ENCODE peak calls at places on chromosomes 11 and 22, in four cellular contexts. M is mammary epithelial cell, Q is A549, P is choroid plexus epithelial cell. L is an unnamed sample.
A peak's percentile ranks its signal among the peaks of the same experiment; 100 is the strongest.

GRCh38 chr11:69536406-69536805 is 54.9 kb downstream of the LINC01488 start:
- DNase-seq in M (no peak), Q (no peak), P (no peak), L (no peak)

GRCh38 chr11:75240381-75241035 is at the start of gene TPBGL:
- DNase-seq in M (no peak), Q (no peak), P (peak; percentile 21), L (peak; percentile 81)

GRCh38 chr11:86069408-86070086 is 663 bp upstream of the PICALM start:
- DNase-seq in M (peak; percentile 89), Q (peak; percentile 61), P (peak; percentile 96), L (peak; percentile 71)

GRCh38 chr11:64743591-64744543 is at the start of gene RASGRP2:
- DNase-seq in M (no peak), Q (peak; percentile 75), P (peak; percentile 77), L (peak; percentile 95)

GRCh38 chr11:93653080-93653479 is 8.4 kb upstream of the CEP295 start:
- DNase-seq in M (no peak), Q (no peak), P (no peak), L (no peak)

GRCh38 chr11:102874842-102875241 is at the start of gene MMP12:
- DNase-seq in M (no peak), Q (no peak), P (no peak), L (no peak)

GRCh38 chr11:80849253-80849652 is 1408.4 kb upstream of the TENM4 start:
- DNase-seq in M (no peak), Q (no peak), P (no peak), L (no peak)

GRCh38 chr11:67438121-67438902 is 830 bp upstream of the PTPRCAP start:
- DNase-seq in M (no peak), Q (no peak), P (no peak), L (no peak)

GRCh38 chr11:16981651-16982194 is 32.5 kb downstream of the PLEKHA7 start:
- DNase-seq in M (peak; percentile 81), Q (no peak), P (peak; percentile 47), L (peak; percentile 68)

GRCh38 chr11:18248561-18248960 is at the start of gene SAA2:
- DNase-seq in M (peak; percentile 75), Q (no peak), P (peak; percentile 5), L (no peak)

GRCh38 chr11:68314886-68315580 is 2.6 kb downstream of the LRP5 start:
- DNase-seq in M (peak; percentile 76), Q (no peak), P (peak; percentile 51), L (no peak)

GRCh38 chr22:20430641-20431519 is 6.7 kb downstream of the SCARF2 start:
- DNase-seq in M (peak; percentile 48), Q (peak; percentile 73), P (no peak), L (peak; percentile 87)

GRCh38 chr22:20430101-20430640 is 7.5 kb downstream of the SCARF2 start:
- DNase-seq in M (no peak), Q (no peak), P (no peak), L (no peak)

GRCh38 chr22:20427945-20428417 is 9.6 kb downstream of the SCARF2 start:
- DNase-seq in M (no peak), Q (no peak), P (no peak), L (no peak)

GRCh38 chr22:20428496-20429253 is 8.9 kb downstream of the SCARF2 start:
- DNase-seq in M (no peak), Q (no peak), P (no peak), L (no peak)

DNA sequence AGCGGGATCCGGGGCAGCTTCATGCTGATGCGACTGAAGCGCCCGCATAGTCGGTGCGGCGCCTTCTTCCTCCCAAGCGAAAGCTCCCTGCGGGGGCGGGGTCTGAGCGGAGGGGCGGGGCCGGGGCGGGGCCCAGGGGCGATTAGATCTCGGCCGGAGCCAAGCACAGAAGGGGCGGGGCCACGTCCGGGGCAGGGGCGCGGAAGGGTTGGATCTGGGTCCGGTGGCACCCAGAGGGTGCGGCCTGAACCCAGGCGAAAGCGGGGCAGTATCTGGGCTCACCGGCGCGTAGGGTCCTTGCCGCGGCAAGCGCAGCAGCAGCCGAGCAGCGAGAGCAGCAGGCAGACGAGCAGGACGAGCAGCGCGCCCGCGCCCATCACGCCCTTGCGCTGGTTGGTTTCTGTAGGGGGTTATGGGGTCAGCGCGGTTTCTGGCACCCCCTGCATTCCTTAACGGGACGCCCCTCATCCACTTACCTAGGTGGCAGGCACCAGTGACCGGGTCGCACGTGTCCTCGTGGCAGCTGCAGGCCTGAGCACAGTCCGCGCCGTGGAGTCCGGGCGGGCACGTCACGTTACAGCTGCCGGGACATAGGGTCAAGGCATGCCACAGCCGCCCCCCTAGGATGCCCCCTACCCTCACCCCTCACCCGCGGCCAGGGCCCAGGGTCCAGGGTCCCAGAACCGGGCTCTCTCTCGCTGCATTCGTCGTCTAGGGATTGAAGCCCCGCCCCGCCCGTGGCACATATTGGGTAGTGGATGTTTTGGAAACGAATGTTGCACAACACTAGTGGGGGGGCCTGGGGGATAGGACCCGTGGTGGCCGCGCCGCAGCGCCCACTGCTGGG is 8.1 kb downstream of the SCARF2 start:
- DNase-seq in M (no peak), Q (no peak), P (no peak), L (peak; percentile 96)
- H3K4me3 ChIP-seq in M (no peak overlapping the region), Q (no peak overlapping the region), P (no peak overlapping the region), L (no peak overlapping the region)

GRCh38 chr11:7251487-7251835 is 243 bp upstream of the SYT9 start:
- DNase-seq in M (no peak), Q (no peak), P (no peak), L (no peak)

GRCh38 chr11:7250166-7250565 is 1.5 kb upstream of the SYT9 start:
- DNase-seq in M (no peak), Q (no peak), P (no peak), L (no peak)

GRCh38 chr11:7254731-7255291 is 3.1 kb downstream of the SYT9 start:
- DNase-seq in M (no peak), Q (no peak), P (no peak), L (no peak)

GRCh38 chr11:7251836-7252682 is at the start of gene SYT9:
- DNase-seq in M (peak; percentile 43), Q (peak; percentile 38), P (peak; percentile 24), L (peak; percentile 93)

DNA sequence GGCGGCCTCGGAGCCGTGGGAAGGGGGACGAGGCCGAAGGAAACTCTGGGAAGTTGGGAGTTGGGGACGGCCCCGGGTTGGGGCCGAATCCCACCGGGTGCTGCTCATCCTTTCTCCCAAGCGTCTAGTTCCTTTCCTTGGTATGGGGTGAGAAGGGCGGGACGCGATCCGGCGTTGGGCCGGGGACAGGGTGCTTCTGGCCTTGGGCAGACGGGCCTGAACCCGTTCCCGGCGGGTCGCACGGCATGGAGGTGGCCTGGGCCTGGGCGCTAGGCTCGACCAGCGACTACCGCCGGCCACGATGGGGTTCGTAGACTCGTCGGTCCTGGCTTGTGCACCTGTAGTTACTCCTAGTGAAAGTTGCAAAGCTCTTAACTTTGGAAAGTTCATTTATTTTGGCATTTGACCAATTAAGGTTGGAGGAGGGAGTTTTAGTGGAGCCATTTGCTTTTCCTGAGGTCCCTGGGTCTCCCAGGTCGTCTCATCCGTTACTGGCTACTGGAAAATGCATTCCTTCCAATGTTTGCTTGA is 1.0 kb downstream of the SYT9 start:
- DNase-seq in M (no peak), Q (no peak), P (no peak), L (no peak)
- H3K4me3 ChIP-seq in M (peak overlapping the region; percentile 1), Q (peak overlapping the region; percentile 54), P (no peak overlapping the region), L (peak overlapping the region; percentile 81)

GRCh38 chr22:45552580-45553332 is 50.1 kb downstream of the FBLN1 start:
- DNase-seq in M (peak; percentile 87), Q (no peak), P (peak; percentile 97), L (peak; percentile 69)

GRCh38 chr22:45550416-45550815 is 47.7 kb downstream of the FBLN1 start:
- DNase-seq in M (no peak), Q (no peak), P (no peak), L (no peak)

GRCh38 chr22:45550891-45551290 is 48.2 kb downstream of the FBLN1 start:
- DNase-seq in M (no peak), Q (no peak), P (no peak), L (no peak)

GRCh38 chr22:45552017-45552411 is 49.3 kb downstream of the FBLN1 start:
- DNase-seq in M (no peak), Q (no peak), P (no peak), L (peak; percentile 48)

DNA sequence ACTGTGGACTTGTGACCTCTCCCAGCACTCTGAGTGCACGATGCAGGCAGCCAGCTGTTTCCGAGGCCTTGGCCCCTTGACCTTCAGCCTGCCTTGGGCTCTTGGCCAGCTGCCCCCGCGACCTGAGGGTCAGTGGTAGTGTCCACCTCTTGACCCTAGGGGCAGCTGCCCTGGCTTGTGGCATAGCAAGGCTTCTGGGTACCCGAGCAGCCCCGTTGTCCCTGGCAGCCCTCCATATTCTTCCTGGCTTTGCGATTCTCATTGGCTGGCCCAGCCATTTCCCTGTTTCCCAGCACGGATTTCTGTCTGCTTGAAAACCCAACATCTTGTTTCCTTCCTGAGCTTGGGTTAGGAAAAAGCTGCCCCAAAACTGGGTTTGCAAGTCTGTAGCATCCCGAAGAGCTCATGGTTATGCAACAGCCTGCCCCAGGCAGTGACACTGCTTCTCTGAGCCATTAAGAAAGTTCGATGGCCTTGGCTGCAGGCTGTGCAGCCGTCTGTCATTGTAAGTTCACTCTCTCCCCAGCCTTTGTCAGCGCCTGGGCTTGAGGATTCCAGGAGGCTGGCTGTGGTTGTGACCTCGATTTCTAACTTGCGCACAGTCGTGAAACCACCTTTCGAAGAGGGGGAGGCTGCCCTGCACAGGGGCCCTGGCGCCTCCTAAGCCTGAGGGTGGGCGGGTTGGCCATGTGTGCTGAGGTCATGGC is 48.8 kb downstream of the FBLN1 start:
- DNase-seq in M (no peak), Q (no peak), P (peak; percentile 73), L (peak; percentile 31)
- H3K4me3 ChIP-seq in M (no peak overlapping the region), Q (no peak overlapping the region), P (no peak overlapping the region), L (no peak overlapping the region)

DNA sequence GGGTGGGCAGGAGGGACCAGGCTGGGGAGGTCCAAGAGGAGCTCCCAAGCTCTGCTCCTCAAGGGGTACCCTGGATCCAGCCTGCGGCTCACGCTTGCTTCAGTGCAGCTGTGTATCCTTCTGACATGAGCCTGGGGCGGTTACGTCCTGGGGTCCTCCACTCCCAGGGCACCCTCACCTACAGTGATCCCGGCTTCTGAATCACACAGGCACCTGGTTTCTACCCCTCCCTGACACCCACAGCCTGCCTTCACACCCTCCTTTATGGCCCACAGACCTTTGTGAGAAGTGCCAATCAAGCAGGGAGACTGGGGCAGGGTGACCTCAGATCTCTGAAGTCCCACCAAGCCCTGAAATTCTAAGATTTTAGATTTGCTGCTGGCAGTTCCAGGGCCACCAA is 1.5 kb downstream of the MPST start:
- DNase-seq in M (no peak), Q (no peak), P (no peak), L (no peak)
- H3K4me3 ChIP-seq in M (no peak overlapping the region), Q (peak overlapping the region; percentile 98), P (no peak overlapping the region), L (no peak overlapping the region)

DNA sequence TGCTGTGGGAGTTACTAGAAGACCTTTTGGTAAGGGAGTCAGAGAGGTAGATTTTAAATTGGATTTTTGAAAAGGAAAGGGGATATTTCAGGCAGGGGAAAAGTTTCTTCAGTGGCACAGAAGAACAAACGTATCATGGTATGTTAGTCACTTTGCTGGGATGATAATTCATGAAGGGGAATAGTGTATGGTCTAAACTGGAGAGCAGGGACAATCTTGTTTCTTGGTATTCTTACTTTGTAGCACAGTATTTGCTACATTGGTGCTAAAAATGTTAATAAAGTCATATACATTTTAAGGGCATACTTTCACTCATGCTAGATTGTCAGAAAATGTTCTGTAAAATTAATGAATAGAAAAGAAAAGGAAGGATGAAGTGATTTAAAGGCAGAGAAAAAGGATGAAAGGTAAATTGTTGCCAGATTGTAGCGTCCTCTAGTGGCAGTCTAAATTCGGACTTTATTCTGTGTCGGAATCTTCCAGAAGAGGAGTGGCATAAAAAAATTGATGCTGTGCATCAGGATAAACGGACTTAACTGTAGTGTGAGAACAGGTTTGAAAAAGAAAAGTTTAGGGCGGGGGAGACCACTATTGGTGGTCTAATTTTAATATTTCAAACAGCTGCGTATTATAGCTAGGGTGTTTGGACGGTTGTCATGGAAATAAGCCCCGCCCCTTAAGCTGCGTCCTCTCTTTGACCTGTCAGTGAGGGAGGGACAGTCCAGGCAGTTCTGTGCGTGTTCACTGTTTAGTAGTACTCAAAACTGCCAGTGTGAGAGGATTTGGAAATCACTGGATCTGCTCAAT is at the start of gene BCO2:
- DNase-seq in M (peak; percentile 85), Q (peak; percentile 51), P (peak; percentile 87), L (peak; percentile 86)
- H3K4me3 ChIP-seq in M (peak within 1 kb of the TSS; percentile 56), Q (peak within 1 kb of the TSS; percentile 46), P (peak within 1 kb of the TSS; percentile 43), L (peak within 1 kb of the TSS; percentile 67)

L was measured in endodermal cell.